ENCODE peak calls at places on chromosomes 12 and 14, in nine cellular contexts. X is breast epithelium; H is left lung; M is GM06990; U is IMR-90; F is HCT116; W is pancreas; I is CD8-positive, alpha-beta T cell; Z is stomach. J is an unnamed sample.

GRCh38 chr14:85532981-85533820 is 3.3 kb downstream of the FLRT2 start:
- DNase-seq in X (peak; percentile 32), H (peak; percentile 61), M (no peak), U (peak; percentile 87), F (no peak), W (peak; percentile 47), I (no peak), Z (peak; percentile 31), J (peak; percentile 73)

GRCh38 chr12:121678305-121678704 is 8.9 kb upstream of the MORN3 start:
- DNase-seq in X (no peak), H (no peak), M (no peak), U (no peak), F (no peak), W (no peak), I (no peak), Z (no peak), J (no peak)

GRCh38 chr12:95857799-95858198 is 953 bp upstream of the SNRPF start:
- DNase-seq in X (no peak), H (no peak), M (no peak), U (no peak), F (no peak), W (no peak), I (no peak), Z (no peak), J (no peak)

GRCh38 chr14:80587096-80587724 is 354.3 kb downstream of the CEP128 start:
- DNase-seq in X (no peak), H (no peak), M (peak; percentile 40), U (peak; percentile 48), F (peak; percentile 21), W (no peak), I (no peak), Z (no peak), J (peak; percentile 65)

GRCh38 chr12:69732088-69732487 is 6.6 kb upstream of the RAB3IP start:
- DNase-seq in X (no peak), H (no peak), M (no peak), U (no peak), F (no peak), W (no peak), I (no peak), Z (no peak), J (peak; percentile 70)

GRCh38 chr14:31159682-31160296 is 47.8 kb downstream of the HECTD1 start:
- DNase-seq in X (no peak), H (no peak), M (no peak), U (peak; percentile 57), F (peak; percentile 42), W (no peak), I (no peak), Z (no peak), J (no peak)

GRCh38 chr14:47539065-47539464 is 136.3 kb downstream of the MDGA2 start:
- DNase-seq in X (no peak), H (no peak), M (no peak), U (no peak), F (no peak), W (no peak), I (no peak), Z (no peak), J (peak; percentile 1)

GRCh38 chr12:92259291-92259690 is 113.6 kb upstream of the BTG1 start:
- DNase-seq in X (no peak), H (no peak), M (no peak), U (no peak), F (no peak), W (no peak), I (no peak), Z (no peak), J (no peak)

GRCh38 chr12:10189653-10190052 is 10.8 kb downstream of the TMEM52B start:
- DNase-seq in X (peak; percentile 32), H (no peak), M (no peak), U (peak; percentile 66), F (no peak), W (no peak), I (no peak), Z (no peak), J (no peak)

GRCh38 chr12:3117628-3118027 is 40.4 kb downstream of the TSPAN9 start:
- DNase-seq in X (no peak), H (no peak), M (no peak), U (peak; percentile 93), F (no peak), W (no peak), I (no peak), Z (no peak), J (peak; percentile 60)

GRCh38 chr12:47156167-47156736 is 76.5 kb upstream of the AMIGO2 start:
- DNase-seq in X (no peak), H (no peak), M (no peak), U (peak; percentile 52), F (no peak), W (peak; percentile 37), I (no peak), Z (no peak), J (peak; percentile 10)

GRCh38 chr12:14901228-14901562 is 15.5 kb upstream of the MGP start:
- DNase-seq in X (no peak), H (no peak), M (no peak), U (no peak), F (no peak), W (no peak), I (no peak), Z (no peak), J (no peak)

GRCh38 chr12:65943388-65944137 is 119.3 kb downstream of the HMGA2 start:
- DNase-seq in X (no peak), H (no peak), M (no peak), U (no peak), F (no peak), W (no peak), I (no peak), Z (no peak), J (no peak)

GRCh38 chr12:11810962-11811361 is 161.5 kb downstream of the ETV6 start:
- DNase-seq in X (no peak), H (no peak), M (no peak), U (no peak), F (no peak), W (no peak), I (no peak), Z (no peak), J (no peak)

GRCh38 chr12:11814362-11814761 is 164.9 kb downstream of the ETV6 start:
- DNase-seq in X (no peak), H (no peak), M (no peak), U (peak; percentile 89), F (no peak), W (no peak), I (no peak), Z (no peak), J (peak; percentile 77)

GRCh38 chr12:11815397-11815796 is 165.9 kb downstream of the ETV6 start:
- DNase-seq in X (no peak), H (no peak), M (no peak), U (no peak), F (no peak), W (no peak), I (no peak), Z (no peak), J (peak; percentile 30)

GRCh38 chr12:11813422-11813813 is 163.9 kb downstream of the ETV6 start:
- DNase-seq in X (no peak), H (no peak), M (no peak), U (no peak), F (no peak), W (no peak), I (no peak), Z (no peak), J (no peak)

DNA sequence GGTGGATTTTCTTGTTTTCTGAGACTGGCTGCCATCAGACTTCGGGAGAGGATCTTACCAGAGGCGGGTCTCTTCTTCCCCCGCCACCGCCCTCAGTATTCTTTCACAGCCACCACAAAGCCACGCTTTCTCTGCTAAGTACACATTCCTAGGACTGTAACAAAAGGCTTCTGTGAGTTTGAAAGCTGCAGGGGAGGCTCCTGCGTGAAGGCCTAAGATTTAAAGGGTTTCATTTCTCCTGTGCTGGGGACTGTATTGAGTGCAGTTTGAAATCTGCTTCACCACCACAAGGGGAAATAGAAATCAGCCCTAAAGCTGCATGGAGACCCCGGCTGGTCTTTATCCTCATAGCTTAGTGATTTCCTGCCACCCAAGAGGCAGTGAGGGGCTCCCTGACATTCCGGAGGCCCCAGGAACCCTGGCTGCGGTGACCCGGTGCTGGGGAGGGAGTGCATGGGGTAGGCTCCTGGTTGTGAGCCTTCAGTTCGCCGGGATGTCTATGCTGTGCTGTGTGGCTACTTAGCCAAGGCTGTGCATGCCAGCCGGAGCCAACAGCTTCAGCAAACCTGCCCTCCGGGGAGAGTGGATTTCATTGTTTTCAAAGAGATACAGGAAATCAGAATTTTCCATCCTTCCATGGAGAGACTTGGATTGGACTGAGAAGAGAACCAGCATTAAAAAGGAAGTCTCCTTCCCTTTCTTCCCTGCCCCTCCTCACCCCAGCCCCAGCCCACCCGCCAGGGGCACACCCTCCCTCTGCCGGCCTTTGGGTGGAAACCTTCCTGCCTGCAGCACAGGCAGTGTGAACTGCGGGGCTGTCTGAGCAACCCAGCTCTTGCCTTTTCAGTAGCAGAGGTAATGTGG is 163.3 kb downstream of the ETV6 start:
- DNase-seq in X (no peak), H (peak; percentile 51), M (peak; percentile 67), U (peak; percentile 27), F (no peak), W (no peak), I (no peak), Z (no peak), J (no peak)
- H3K4me3 ChIP-seq in X (peak overlapping the region; percentile 39), H (no peak overlapping the region), M (no peak overlapping the region), U (no peak overlapping the region), F (no peak overlapping the region), W (no peak overlapping the region), I (peak overlapping the region; percentile 26), Z (peak overlapping the region; percentile 27), J (no peak overlapping the region)

GRCh38 chr14:41498959-41499358 is 107.7 kb upstream of the LRFN5 start:
- DNase-seq in X (no peak), H (no peak), M (no peak), U (no peak), F (no peak), W (no peak), I (no peak), Z (no peak), J (peak; percentile 73)
- TF ChIP-seq CTCF in X (no peak), H (no peak), M (no peak), U (no peak), F (no peak), W (no peak), I (no peak), Z (no peak), J (no peak)

GRCh38 chr12:131458931-131459575 is 251.8 kb upstream of the SFSWAP start:
- DNase-seq in X (no peak), H (no peak), M (no peak), U (no peak), F (no peak), W (no peak), I (no peak), Z (peak; percentile 17), J (no peak)
- H3K27me3 ChIP-seq in X (no peaks in the 10 kb centered on the region), H (no peaks in the 10 kb centered on the region), M (no peaks in the 10 kb centered on the region), U (no peaks in the 10 kb centered on the region), F (peaks cover 38% of the 10 kb centered on the region), W (no peaks in the 10 kb centered on the region), I (no peaks in the 10 kb centered on the region), Z (no peaks in the 10 kb centered on the region), J (no peaks in the 10 kb centered on the region)

GRCh38 chr14:60175255-60175902 is 10.2 kb upstream of the DHRS7 start:
- DNase-seq in X (no peak), H (no peak), M (no peak), U (peak; percentile 27), F (no peak), W (no peak), I (no peak), Z (no peak), J (peak; percentile 90)
- H3K4me3 ChIP-seq in X (no peak overlapping the region), H (no peak overlapping the region), M (no peak overlapping the region), U (no peak overlapping the region), F (no peak overlapping the region), W (no peak overlapping the region), I (no peak overlapping the region), Z (no peak overlapping the region), J (no peak overlapping the region)

GRCh38 chr14:51369814-51370213 is 129.8 kb downstream of the TMX1 start:
- DNase-seq in X (no peak), H (no peak), M (no peak), U (no peak), F (peak; percentile 18), W (no peak), I (no peak), Z (no peak), J (no peak)
- TF ChIP-seq CTCF in X (no peak), H (no peak), M (peak; percentile 62), U (no peak), F (peak; percentile 72), W (no peak), I (peak; percentile 19), Z (no peak), J (peak; percentile 17)